ENCODE peak calls at places on chromosomes 12 and 14, in six cellular contexts. One of them, this sample, is unnamed. For H3K4me1 and H3K27me3, the result is how much of the 10 kb centered on the place peaks cover.

GRCh38 chr12:121767525-121768016 is 25.9 kb downstream of the RHOF start:
- DNase-seq in adipocyte: peak
- DNase-seq in CD8-positive, alpha-beta memory T cell: no peak
- DNase-seq in CD8-positive, alpha-beta T cell: no peak
- DNase-seq in mesendoderm: no peak
- DNase-seq in transverse colon: no peak
- DNase-seq in this sample: no peak

GRCh38 chr12:72485017-72485701 is 213.0 kb downstream of the TRHDE start:
- DNase-seq in adipocyte: no peak
- DNase-seq in CD8-positive, alpha-beta memory T cell: no peak
- DNase-seq in CD8-positive, alpha-beta T cell: no peak
- DNase-seq in mesendoderm: no peak
- DNase-seq in transverse colon: no peak
- DNase-seq in this sample: no peak

GRCh38 chr12:94098466-94098865 is 49.9 kb upstream of the PLXNC1 start:
- DNase-seq in adipocyte: peak
- DNase-seq in CD8-positive, alpha-beta memory T cell: no peak
- DNase-seq in CD8-positive, alpha-beta T cell: no peak
- DNase-seq in mesendoderm: peak
- DNase-seq in transverse colon: no peak
- DNase-seq in this sample: no peak

GRCh38 chr12:22792198-22792597 is 167.2 kb downstream of the ETNK1 start:
- DNase-seq in adipocyte: no peak
- DNase-seq in CD8-positive, alpha-beta memory T cell: no peak
- DNase-seq in CD8-positive, alpha-beta T cell: no peak
- DNase-seq in mesendoderm: no peak
- DNase-seq in transverse colon: no peak
- DNase-seq in this sample: no peak

GRCh38 chr12:50351120-50352043 is 45.0 kb downstream of the FAM186A start:
- DNase-seq in adipocyte: no peak
- DNase-seq in CD8-positive, alpha-beta memory T cell: no peak
- DNase-seq in CD8-positive, alpha-beta T cell: no peak
- DNase-seq in mesendoderm: no peak
- DNase-seq in transverse colon: peak
- DNase-seq in this sample: peak

GRCh38 chr12:56766535-56766934 is 3.4 kb downstream of the HSD17B6 start:
- DNase-seq in adipocyte: no peak
- DNase-seq in CD8-positive, alpha-beta memory T cell: no peak
- DNase-seq in CD8-positive, alpha-beta T cell: no peak
- DNase-seq in mesendoderm: peak
- DNase-seq in transverse colon: no peak
- DNase-seq in this sample: no peak

GRCh38 chr12:58363971-58364370 is 422.6 kb downstream of the ATP23 start:
- DNase-seq in adipocyte: no peak
- DNase-seq in CD8-positive, alpha-beta memory T cell: no peak
- DNase-seq in CD8-positive, alpha-beta T cell: no peak
- DNase-seq in mesendoderm: no peak
- DNase-seq in transverse colon: no peak
- DNase-seq in this sample: no peak

GRCh38 chr12:110015132-110015531 is 15.9 kb downstream of the ANKRD13A start:
- DNase-seq in adipocyte: no peak
- DNase-seq in CD8-positive, alpha-beta memory T cell: peak
- DNase-seq in CD8-positive, alpha-beta T cell: no peak
- DNase-seq in mesendoderm: no peak
- DNase-seq in transverse colon: no peak
- DNase-seq in this sample: no peak

GRCh38 chr14:75283162-75283883 is 4.7 kb downstream of the FOS start:
- DNase-seq in adipocyte: peak
- DNase-seq in CD8-positive, alpha-beta memory T cell: peak
- DNase-seq in CD8-positive, alpha-beta T cell: peak
- DNase-seq in mesendoderm: peak
- DNase-seq in transverse colon: peak
- DNase-seq in this sample: no peak

GRCh38 chr12:66132408-66132807 is 1.9 kb upstream of the LLPH start:
- DNase-seq in adipocyte: peak
- DNase-seq in CD8-positive, alpha-beta memory T cell: no peak
- DNase-seq in CD8-positive, alpha-beta T cell: no peak
- DNase-seq in mesendoderm: peak
- DNase-seq in transverse colon: no peak
- DNase-seq in this sample: no peak

GRCh38 chr12:96274331-96274730 is 80.2 kb downstream of the ELK3 start:
- DNase-seq in adipocyte: peak
- DNase-seq in CD8-positive, alpha-beta memory T cell: no peak
- DNase-seq in CD8-positive, alpha-beta T cell: no peak
- DNase-seq in mesendoderm: no peak
- DNase-seq in transverse colon: no peak
- DNase-seq in this sample: no peak

GRCh38 chr14:42353315-42353714 is 746.6 kb downstream of the LRFN5 start:
- DNase-seq in adipocyte: no peak
- DNase-seq in CD8-positive, alpha-beta memory T cell: no peak
- DNase-seq in CD8-positive, alpha-beta T cell: no peak
- DNase-seq in mesendoderm: no peak
- DNase-seq in transverse colon: no peak
- DNase-seq in this sample: no peak

GRCh38 chr12:6233121-6233971 is 33.1 kb downstream of the CD9 start:
- DNase-seq in adipocyte: no peak
- DNase-seq in CD8-positive, alpha-beta memory T cell: no peak
- DNase-seq in CD8-positive, alpha-beta T cell: no peak
- DNase-seq in mesendoderm: no peak
- DNase-seq in transverse colon: peak
- DNase-seq in this sample: no peak

GRCh38 chr12:58346032-58346632 is 404.8 kb downstream of the ATP23 start:
- DNase-seq in adipocyte: peak
- DNase-seq in CD8-positive, alpha-beta memory T cell: peak
- DNase-seq in CD8-positive, alpha-beta T cell: no peak
- DNase-seq in mesendoderm: peak
- DNase-seq in transverse colon: no peak
- DNase-seq in this sample: peak

GRCh38 chr12:67774983-67775587 is 126.5 kb downstream of the DYRK2 start:
- DNase-seq in adipocyte: no peak
- DNase-seq in CD8-positive, alpha-beta memory T cell: no peak
- DNase-seq in CD8-positive, alpha-beta T cell: no peak
- DNase-seq in mesendoderm: peak
- DNase-seq in transverse colon: no peak
- DNase-seq in this sample: no peak

GRCh38 chr12:112380663-112381420 is 1.4 kb downstream of the HECTD4 start:
- DNase-seq in adipocyte: peak
- DNase-seq in CD8-positive, alpha-beta memory T cell: no peak
- DNase-seq in CD8-positive, alpha-beta T cell: no peak
- DNase-seq in mesendoderm: no peak
- DNase-seq in transverse colon: no peak
- DNase-seq in this sample: peak

GRCh38 chr12:123506843-123507236 is 26.7 kb downstream of the RILPL1 start:
- DNase-seq in adipocyte: no peak
- DNase-seq in CD8-positive, alpha-beta memory T cell: no peak
- DNase-seq in CD8-positive, alpha-beta T cell: no peak
- DNase-seq in mesendoderm: no peak
- DNase-seq in transverse colon: no peak
- DNase-seq in this sample: no peak

GRCh38 chr12:113961921-113962710 is 4.0 kb downstream of the RBM19 start:
- DNase-seq in adipocyte: peak
- DNase-seq in CD8-positive, alpha-beta memory T cell: no peak
- DNase-seq in CD8-positive, alpha-beta T cell: no peak
- DNase-seq in mesendoderm: no peak
- DNase-seq in transverse colon: no peak
- DNase-seq in this sample: no peak

GRCh38 chr14:104143521-104144452 is 5.4 kb downstream of the KIF26A start:
- DNase-seq in adipocyte: no peak
- DNase-seq in CD8-positive, alpha-beta memory T cell: no peak
- DNase-seq in CD8-positive, alpha-beta T cell: no peak
- DNase-seq in mesendoderm: no peak
- DNase-seq in transverse colon: no peak
- DNase-seq in this sample: no peak

GRCh38 chr14:104107101-104107581 is 21.6 kb downstream of the ASPG start:
- DNase-seq in adipocyte: no peak
- DNase-seq in CD8-positive, alpha-beta memory T cell: no peak
- DNase-seq in CD8-positive, alpha-beta T cell: no peak
- DNase-seq in mesendoderm: no peak
- DNase-seq in transverse colon: no peak
- DNase-seq in this sample: no peak

GRCh38 chr12:32110417-32110816 is 3.8 kb downstream of the BICD1 start:
- DNase-seq in adipocyte: no peak
- DNase-seq in CD8-positive, alpha-beta memory T cell: no peak
- DNase-seq in CD8-positive, alpha-beta T cell: no peak
- DNase-seq in mesendoderm: no peak
- DNase-seq in transverse colon: no peak
- DNase-seq in this sample: no peak

GRCh38 chr12:116368196-116369194 is 91.0 kb upstream of the MED13L start:
- DNase-seq in adipocyte: no peak
- DNase-seq in CD8-positive, alpha-beta memory T cell: no peak
- DNase-seq in CD8-positive, alpha-beta T cell: no peak
- DNase-seq in mesendoderm: peak
- DNase-seq in transverse colon: peak
- DNase-seq in this sample: peak

GRCh38 chr14:78005325-78005724 is 164.8 kb upstream of the NRXN3 start:
- DNase-seq in adipocyte: no peak
- DNase-seq in CD8-positive, alpha-beta memory T cell: no peak
- DNase-seq in CD8-positive, alpha-beta T cell: no peak
- DNase-seq in mesendoderm: no peak
- DNase-seq in transverse colon: no peak
- DNase-seq in this sample: no peak

GRCh38 chr12:108724054-108724889 is 7.0 kb downstream of the CORO1C start:
- DNase-seq in adipocyte: no peak
- DNase-seq in CD8-positive, alpha-beta memory T cell: no peak
- DNase-seq in CD8-positive, alpha-beta T cell: no peak
- DNase-seq in mesendoderm: peak
- DNase-seq in transverse colon: no peak
- DNase-seq in this sample: no peak

DNA sequence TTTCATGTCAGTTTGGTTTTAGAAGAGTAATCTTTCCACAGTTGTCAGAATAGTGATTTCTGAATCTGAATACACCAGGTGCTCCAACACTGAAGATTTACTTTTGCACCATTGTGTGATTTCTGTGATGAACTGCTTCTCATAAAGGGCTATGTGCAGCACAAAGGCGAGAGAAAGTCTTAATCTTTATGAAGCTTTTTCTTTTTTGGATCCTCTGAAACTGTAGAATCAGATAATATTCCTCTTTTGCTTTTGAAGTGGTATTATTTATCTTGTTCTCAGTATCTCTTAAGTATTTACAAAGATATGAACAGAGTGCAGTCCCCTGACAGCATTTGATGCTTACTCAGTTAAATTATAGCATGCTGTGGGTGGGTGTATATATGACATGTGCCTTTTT is 207.8 kb downstream of the NAV3 start:
- DNase-seq in adipocyte: no peak
- DNase-seq in CD8-positive, alpha-beta memory T cell: no peak
- DNase-seq in CD8-positive, alpha-beta T cell: no peak
- DNase-seq in mesendoderm: no peak
- DNase-seq in transverse colon: no peak
- DNase-seq in this sample: no peak
- H3K4me1 ChIP-seq in adipocyte: half or more
- H3K4me1 ChIP-seq in CD8-positive, alpha-beta memory T cell: under half
- H3K4me1 ChIP-seq in CD8-positive, alpha-beta T cell: under half
- H3K4me1 ChIP-seq in mesendoderm: under half
- H3K4me1 ChIP-seq in transverse colon: under half
- H3K4me1 ChIP-seq in this sample: under half

GRCh38 chr14:100770046-100770445 is 43.4 kb downstream of the DLK1 start:
- DNase-seq in adipocyte: no peak
- DNase-seq in CD8-positive, alpha-beta memory T cell: no peak
- DNase-seq in CD8-positive, alpha-beta T cell: no peak
- DNase-seq in mesendoderm: no peak
- DNase-seq in transverse colon: no peak
- DNase-seq in this sample: no peak

GRCh38 chr14:100772607-100773165 is 46.0 kb downstream of the DLK1 start:
- DNase-seq in adipocyte: no peak
- DNase-seq in CD8-positive, alpha-beta memory T cell: no peak
- DNase-seq in CD8-positive, alpha-beta T cell: no peak
- DNase-seq in mesendoderm: no peak
- DNase-seq in transverse colon: peak
- DNase-seq in this sample: no peak

GRCh38 chr14:100769035-100769939 is 42.6 kb downstream of the DLK1 start:
- DNase-seq in adipocyte: no peak
- DNase-seq in CD8-positive, alpha-beta memory T cell: no peak
- DNase-seq in CD8-positive, alpha-beta T cell: no peak
- DNase-seq in mesendoderm: no peak
- DNase-seq in transverse colon: no peak
- DNase-seq in this sample: no peak

GRCh38 chr14:100770605-100771120 is 44.0 kb downstream of the DLK1 start:
- DNase-seq in adipocyte: no peak
- DNase-seq in CD8-positive, alpha-beta memory T cell: no peak
- DNase-seq in CD8-positive, alpha-beta T cell: no peak
- DNase-seq in mesendoderm: no peak
- DNase-seq in transverse colon: no peak
- DNase-seq in this sample: peak

GRCh38 chr14:100771121-100771800 is 44.6 kb downstream of the DLK1 start:
- DNase-seq in adipocyte: no peak
- DNase-seq in CD8-positive, alpha-beta memory T cell: no peak
- DNase-seq in CD8-positive, alpha-beta T cell: no peak
- DNase-seq in mesendoderm: peak
- DNase-seq in transverse colon: no peak
- DNase-seq in this sample: no peak
- H3K27me3 ChIP-seq in adipocyte: half or more
- H3K27me3 ChIP-seq in CD8-positive, alpha-beta memory T cell: under half
- H3K27me3 ChIP-seq in CD8-positive, alpha-beta T cell: under half
- H3K27me3 ChIP-seq in mesendoderm: under half
- H3K27me3 ChIP-seq in transverse colon: under half
- H3K27me3 ChIP-seq in this sample: under half

GRCh38 chr14:56808314-56809201 is 1.7 kb downstream of the OTX2 start:
- DNase-seq in adipocyte: no peak
- DNase-seq in CD8-positive, alpha-beta memory T cell: no peak
- DNase-seq in CD8-positive, alpha-beta T cell: no peak
- DNase-seq in mesendoderm: peak
- DNase-seq in transverse colon: no peak
- DNase-seq in this sample: peak
- H3K4me3 ChIP-seq in adipocyte: peak
- H3K4me3 ChIP-seq in CD8-positive, alpha-beta memory T cell: no peak
- H3K4me3 ChIP-seq in CD8-positive, alpha-beta T cell: no peak
- H3K4me3 ChIP-seq in mesendoderm: peak
- H3K4me3 ChIP-seq in transverse colon: no peak
- H3K4me3 ChIP-seq in this sample: peak

GRCh38 chr12:13177373-13177772 is 19.2 kb upstream of the EMP1 start:
- DNase-seq in adipocyte: no peak
- DNase-seq in CD8-positive, alpha-beta memory T cell: no peak
- DNase-seq in CD8-positive, alpha-beta T cell: no peak
- DNase-seq in mesendoderm: no peak
- DNase-seq in transverse colon: no peak
- DNase-seq in this sample: no peak
- H3K4me1 ChIP-seq in adipocyte: half or more
- H3K4me1 ChIP-seq in CD8-positive, alpha-beta memory T cell: under half
- H3K4me1 ChIP-seq in CD8-positive, alpha-beta T cell: under half
- H3K4me1 ChIP-seq in mesendoderm: under half
- H3K4me1 ChIP-seq in transverse colon: under half
- H3K4me1 ChIP-seq in this sample: under half

GRCh38 chr12:29198901-29199300 is 49.8 kb downstream of the FAR2 start:
- DNase-seq in adipocyte: no peak
- DNase-seq in CD8-positive, alpha-beta memory T cell: no peak
- DNase-seq in CD8-positive, alpha-beta T cell: no peak
- DNase-seq in mesendoderm: no peak
- DNase-seq in transverse colon: no peak
- DNase-seq in this sample: no peak
- H3K27me3 ChIP-seq in adipocyte: under half
- H3K27me3 ChIP-seq in CD8-positive, alpha-beta memory T cell: under half
- H3K27me3 ChIP-seq in CD8-positive, alpha-beta T cell: under half
- H3K27me3 ChIP-seq in mesendoderm: under half
- H3K27me3 ChIP-seq in transverse colon: under half
- H3K27me3 ChIP-seq in this sample: under half